ENCODE peak calls at places on chromosomes 11 and 22, in six cellular contexts. J, A, E, G, Y and Q are unnamed samples.

GRCh38 chr11:100515087-100515486 is 172.0 kb upstream of the ARHGAP42 start:
- DNase-seq in J (no peak), A (peak; percentile 10), E (peak; percentile 49), G (no peak), Y (peak; percentile 83), Q (no peak)

GRCh38 chr11:76152086-76152658 is 54.1 kb downstream of the WNT11 start:
- DNase-seq in J (peak; percentile 77), A (peak; percentile 90), E (peak; percentile 90), G (peak; percentile 71), Y (peak; percentile 91), Q (peak; percentile 89)

GRCh38 chr11:121544956-121545355 is 92.2 kb upstream of the SORL1-AS1 start:
- DNase-seq in J (no peak), A (no peak), E (no peak), G (peak; percentile 63), Y (no peak), Q (no peak)

GRCh38 chr22:36928181-36928580 is 14.8 kb downstream of the CSF2RB start:
- DNase-seq in J (no peak), A (no peak), E (no peak), G (no peak), Y (no peak), Q (no peak)

GRCh38 chr11:72735495-72736027 is 16.6 kb downstream of the ARAP1 start:
- DNase-seq in J (peak; percentile 54), A (no peak), E (peak; percentile 71), G (no peak), Y (peak; percentile 68), Q (peak; percentile 73)

GRCh38 chr11:90288207-90288821 is 65.5 kb upstream of the CHORDC1 start:
- DNase-seq in J (peak; percentile 41), A (peak; percentile 56), E (no peak), G (no peak), Y (peak; percentile 57), Q (peak; percentile 24)

GRCh38 chr11:122796128-122796717 is 42.1 kb upstream of the CRTAM start:
- DNase-seq in J (peak; percentile 42), A (peak; percentile 59), E (peak; percentile 77), G (peak; percentile 56), Y (peak; percentile 83), Q (peak; percentile 39)

GRCh38 chr11:17703951-17704350 is 15.4 kb upstream of the MYOD1 start:
- DNase-seq in J (peak; percentile 13), A (no peak), E (no peak), G (no peak), Y (peak; percentile 43), Q (peak; percentile 52)

GRCh38 chr11:68658661-68659060 is 25.7 kb upstream of the GAL start:
- DNase-seq in J (no peak), A (no peak), E (no peak), G (no peak), Y (no peak), Q (no peak)

GRCh38 chr11:71454470-71455113 is 1.6 kb downstream of the NADSYN1 start:
- DNase-seq in J (no peak), A (no peak), E (no peak), G (no peak), Y (no peak), Q (no peak)

GRCh38 chr11:84721561-84721961 is 905.6 kb downstream of the DLG2 start:
- DNase-seq in J (no peak), A (no peak), E (no peak), G (no peak), Y (no peak), Q (no peak)

GRCh38 chr11:106670069-106670468 is 348.2 kb downstream of the GUCY1A2 start:
- DNase-seq in J (no peak), A (no peak), E (no peak), G (no peak), Y (peak; percentile 60), Q (no peak)

GRCh38 chr11:83371489-83371888 is 85.3 kb upstream of the CCDC90B start:
- DNase-seq in J (no peak), A (no peak), E (no peak), G (no peak), Y (no peak), Q (no peak)

GRCh38 chr11:120334894-120335462 is 1.2 kb upstream of the ARHGEF12 start:
- DNase-seq in J (peak; percentile 91), A (peak; percentile 71), E (peak; percentile 36), G (peak; percentile 55), Y (peak; percentile 79), Q (peak; percentile 70)

GRCh38 chr11:73272680-73273038 is 521 bp downstream of the P2RY6 start:
- DNase-seq in J (no peak), A (no peak), E (no peak), G (no peak), Y (no peak), Q (no peak)

GRCh38 chr11:26993965-26994446 is at the start of gene FIBIN:
- DNase-seq in J (no peak), A (peak; percentile 35), E (peak; percentile 61), G (no peak), Y (peak; percentile 57), Q (no peak)

GRCh38 chr22:37817705-37818311 is 5.4 kb upstream of the GALR3 start:
- DNase-seq in J (peak; percentile 86), A (peak; percentile 88), E (peak; percentile 94), G (peak; percentile 76), Y (peak; percentile 90), Q (peak; percentile 86)

GRCh38 chr11:31799794-31800397 is 11.2 kb downstream of the PAX6 start:
- DNase-seq in J (no peak), A (peak; percentile 27), E (no peak), G (no peak), Y (peak; percentile 10), Q (no peak)

GRCh38 chr22:30398685-30399680 is 2.2 kb downstream of the SEC14L2 start:
- DNase-seq in J (no peak), A (no peak), E (no peak), G (peak; percentile 85), Y (no peak), Q (no peak)

GRCh38 chr11:1341928-1342524 is 32.6 kb upstream of the TOLLIP start:
- DNase-seq in J (no peak), A (no peak), E (no peak), G (no peak), Y (no peak), Q (no peak)

GRCh38 chr11:35050596-35050995 is 88.4 kb upstream of the CD44 start:
- DNase-seq in J (no peak), A (no peak), E (no peak), G (no peak), Y (no peak), Q (no peak)

DNA sequence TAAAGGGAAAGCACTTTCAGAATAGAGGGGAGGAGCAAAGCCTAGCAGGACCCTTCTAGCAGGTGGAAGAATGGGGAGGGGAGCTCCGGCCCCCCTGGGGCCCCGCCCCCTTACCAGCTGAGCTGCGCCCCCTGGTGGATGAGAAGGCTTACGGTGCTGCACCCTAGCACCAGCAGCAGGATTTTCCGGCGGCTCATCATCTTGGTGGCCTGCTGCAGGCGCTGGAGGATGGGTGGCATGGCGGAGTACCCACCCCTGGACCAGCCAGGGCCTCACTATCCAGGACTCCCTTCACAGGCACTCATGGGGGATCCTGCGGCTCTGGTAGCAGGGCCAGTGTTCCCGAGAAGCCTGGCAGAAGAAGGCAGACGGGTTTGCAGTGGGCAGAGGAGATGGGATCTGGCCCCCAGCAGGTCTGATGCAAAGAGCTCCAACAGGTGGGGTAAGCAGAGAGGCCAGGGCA is 3.8 kb downstream of the GAL3ST3 start:
- DNase-seq in J (peak; percentile 69), A (peak; percentile 95), E (peak; percentile 91), G (peak; percentile 89), Y (peak; percentile 95), Q (peak; percentile 87)
- H3K4me2 ChIP-seq in J (no peak overlapping the region), A (peak overlapping the region; percentile 65), E (no peak overlapping the region), G (peak overlapping the region; percentile 59), Y (peak overlapping the region; percentile 60), Q (peak overlapping the region; percentile 71)

GRCh38 chr11:62245271-62245753 is 3.3 kb downstream of the SCGB1D2 start:
- DNase-seq in J (peak; percentile 51), A (peak; percentile 72), E (peak; percentile 76), G (peak; percentile 52), Y (peak; percentile 75), Q (peak; percentile 44)
- TF ChIP-seq CTCF in J (peak; percentile 18), A (peak; percentile 62), E (peak; percentile 70), G (no peak), Y (peak; percentile 71), Q (peak; percentile 64)

DNA sequence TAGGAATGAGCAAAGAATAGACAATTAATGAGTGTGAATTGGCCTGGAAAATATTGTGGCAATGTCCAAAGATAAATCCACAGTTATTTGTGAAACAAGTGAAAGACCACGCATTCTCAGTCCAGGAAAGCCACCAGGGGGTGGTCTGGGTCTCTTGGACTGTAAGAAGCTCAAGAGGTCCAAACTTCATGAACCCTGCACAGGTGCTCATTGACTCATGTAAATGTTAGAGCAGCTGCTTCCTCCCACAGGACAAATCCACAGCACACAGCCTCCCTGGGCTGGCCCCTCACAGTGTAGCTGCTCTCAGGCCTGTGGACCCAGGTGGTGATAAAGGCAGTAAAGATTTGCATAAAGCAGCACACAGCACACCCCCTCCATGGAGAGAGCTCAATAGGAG is 114.0 kb downstream of the ZNF280B start:
- DNase-seq in J (no peak), A (no peak), E (no peak), G (peak; percentile 80), Y (no peak), Q (peak; percentile 16)
- H3K4me2 ChIP-seq in J (no peak overlapping the region), A (no peak overlapping the region), E (no peak overlapping the region), G (no peak overlapping the region), Y (no peak overlapping the region), Q (no peak overlapping the region)

GRCh38 chr22:19787849-19788141 is 27.2 kb downstream of the TBX1 start:
- DNase-seq in J (no peak), A (no peak), E (no peak), G (no peak), Y (no peak), Q (no peak)
- TF ChIP-seq CTCF in J (no peak), A (no peak), E (no peak), G (peak; percentile 9), Y (no peak), Q (peak; percentile 24)

DNA sequence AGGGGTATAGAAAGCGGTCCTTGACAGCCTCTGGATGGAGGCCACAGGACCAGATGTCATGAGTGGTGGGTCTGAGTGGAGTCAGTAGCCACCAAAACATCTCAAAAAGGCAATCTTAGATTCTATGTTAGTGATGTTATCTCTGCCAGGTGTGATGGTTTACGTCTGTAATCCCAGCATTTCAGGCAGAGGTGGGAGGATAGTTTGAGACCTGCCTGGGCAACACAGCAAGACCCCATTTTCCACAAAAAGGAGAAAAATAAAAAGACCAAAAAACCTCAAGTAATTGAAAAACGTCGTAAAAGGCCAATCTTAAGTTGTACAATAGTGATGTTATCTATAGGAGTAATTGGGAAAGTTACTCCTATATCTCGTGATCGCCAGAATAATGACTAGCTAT is 3.7 kb upstream of the MTCH2 start:
- DNase-seq in J (no peak), A (no peak), E (no peak), G (no peak), Y (no peak), Q (no peak)
- H3K4me2 ChIP-seq in J (no peak overlapping the region), A (no peak overlapping the region), E (no peak overlapping the region), G (no peak overlapping the region), Y (no peak overlapping the region), Q (no peak overlapping the region)

GRCh38 chr11:46808804-46809431 is 37.2 kb downstream of the CKAP5 start:
- DNase-seq in J (peak; percentile 46), A (no peak), E (no peak), G (no peak), Y (peak; percentile 24), Q (no peak)
- TF ChIP-seq CTCF in J (peak; percentile 37), A (peak; percentile 34), E (peak; percentile 47), G (peak; percentile 66), Y (peak; percentile 35), Q (peak; percentile 52)